ENCODE peak calls at places on chromosome 14, in seven cellular contexts. B is tibial artery, S is adrenal gland, Z is cardiac muscle cell, F is psoas muscle, E is HepG2, X is IMR-90. D is an unnamed sample. For H3K9me3 and H3K4me1, the result is how much of the 10 kb centered on the place peaks cover.

GRCh38 chr14:94143711-94144110 is 14.3 kb upstream of the IFI27L2 start:
- DNase-seq in B (no peak), S (no peak), Z (no peak), F (no peak), E (no peak), X (no peak), D (no peak)

GRCh38 chr14:92465353-92466067 is 48.1 kb upstream of the RIN3 start:
- DNase-seq in B (no peak), S (peak), Z (no peak), F (no peak), E (no peak), X (no peak), D (no peak)

GRCh38 chr14:101027291-101027690 is 123.8 kb upstream of the RTL1 start:
- DNase-seq in B (no peak), S (no peak), Z (no peak), F (no peak), E (no peak), X (no peak), D (no peak)

GRCh38 chr14:72742682-72743195 is 151.2 kb downstream of the DPF3 start:
- DNase-seq in B (no peak), S (no peak), Z (no peak), F (no peak), E (no peak), X (no peak), D (no peak)

GRCh38 chr14:71206766-71207371 is 299.6 kb downstream of the PCNX1 start:
- DNase-seq in B (peak), S (peak), Z (peak), F (no peak), E (no peak), X (peak), D (no peak)

GRCh38 chr14:49461529-49462401 is 124.4 kb downstream of the RPS29 start:
- DNase-seq in B (peak), S (peak), Z (peak), F (no peak), E (peak), X (peak), D (no peak)

GRCh38 chr14:66228267-66228970 is 257.8 kb upstream of the CCDC196 start:
- DNase-seq in B (no peak), S (peak), Z (peak), F (no peak), E (no peak), X (no peak), D (no peak)

GRCh38 chr14:104637546-104638003 is 33.0 kb upstream of the TMEM179 start:
- DNase-seq in B (no peak), S (no peak), Z (no peak), F (no peak), E (no peak), X (no peak), D (no peak)

GRCh38 chr14:78698991-78699390 is 528.8 kb downstream of the NRXN3 start:
- DNase-seq in B (no peak), S (no peak), Z (no peak), F (no peak), E (no peak), X (no peak), D (no peak)

GRCh38 chr14:92613008-92613658 is 99.6 kb downstream of the RIN3 start:
- DNase-seq in B (no peak), S (peak), Z (peak), F (no peak), E (peak), X (no peak), D (peak)

GRCh38 chr14:73462815-73463214 is 4.5 kb upstream of the NUMB start:
- DNase-seq in B (no peak), S (no peak), Z (peak), F (no peak), E (no peak), X (no peak), D (no peak)

GRCh38 chr14:34837801-34838322 is 37.3 kb downstream of the BAZ1A start:
- DNase-seq in B (no peak), S (no peak), Z (no peak), F (no peak), E (peak), X (no peak), D (no peak)

GRCh38 chr14:89845346-89845745 is 109.2 kb downstream of the EFCAB11 start:
- DNase-seq in B (no peak), S (no peak), Z (peak), F (no peak), E (no peak), X (peak), D (no peak)

GRCh38 chr14:34981743-34982420 is 910 bp upstream of the SRP54 start:
- DNase-seq in B (peak), S (peak), Z (peak), F (no peak), E (no peak), X (peak), D (peak)

GRCh38 chr14:80202888-80203562 is 8.3 kb downstream of the DIO2 start:
- DNase-seq in B (no peak), S (peak), Z (peak), F (peak), E (peak), X (no peak), D (no peak)

GRCh38 chr14:104383088-104383805 is 196.3 kb upstream of the C14orf180 start:
- DNase-seq in B (peak), S (no peak), Z (no peak), F (peak), E (no peak), X (no peak), D (no peak)

GRCh38 chr14:100155049-100155621 is 4.3 kb downstream of the DEGS2 start:
- DNase-seq in B (no peak), S (no peak), Z (peak), F (no peak), E (peak), X (no peak), D (no peak)

GRCh38 chr14:58832010-58832409 is 194.2 kb downstream of the DACT1 start:
- DNase-seq in B (no peak), S (no peak), Z (no peak), F (no peak), E (no peak), X (no peak), D (no peak)

GRCh38 chr14:74014299-74014698 is 4.8 kb downstream of the ENTPD5 start:
- DNase-seq in B (no peak), S (no peak), Z (peak), F (no peak), E (peak), X (no peak), D (no peak)

GRCh38 chr14:104101651-104102281 is 16.3 kb downstream of the ASPG start:
- DNase-seq in B (no peak), S (no peak), Z (no peak), F (peak), E (no peak), X (no peak), D (no peak)

GRCh38 chr14:92997343-92998061 is 74.6 kb downstream of the CHGA start:
- DNase-seq in B (no peak), S (no peak), Z (no peak), F (no peak), E (no peak), X (no peak), D (no peak)

GRCh38 chr14:49134940-49135339 is 451.2 kb downstream of the RPS29 start:
- DNase-seq in B (no peak), S (no peak), Z (no peak), F (no peak), E (no peak), X (no peak), D (no peak)

GRCh38 chr14:50345891-50346422 is 33.8 kb downstream of the DMAC2L start:
- DNase-seq in B (no peak), S (no peak), Z (no peak), F (no peak), E (no peak), X (no peak), D (no peak)

GRCh38 chr14:99252443-99252939 is 19.5 kb downstream of the BCL11B start:
- DNase-seq in B (no peak), S (no peak), Z (no peak), F (no peak), E (no peak), X (no peak), D (no peak)

GRCh38 chr14:38042356-38042755 is 165.3 kb upstream of the SSTR1 start:
- DNase-seq in B (no peak), S (no peak), Z (peak), F (no peak), E (peak), X (peak), D (no peak)

GRCh38 chr14:94042433-94043091 is 16.4 kb downstream of the OTUB2 start:
- DNase-seq in B (no peak), S (no peak), Z (no peak), F (no peak), E (no peak), X (no peak), D (no peak)

GRCh38 chr14:75518625-75519024 is 3.6 kb upstream of the BATF start:
- DNase-seq in B (no peak), S (no peak), Z (peak), F (no peak), E (peak), X (no peak), D (no peak)

GRCh38 chr14:64388533-64389243 is 535 bp downstream of the MTHFD1 start:
- DNase-seq in B (peak), S (no peak), Z (peak), F (no peak), E (peak), X (peak), D (no peak)

GRCh38 chr14:87992720-87993484 is at the start of gene GALC:
- DNase-seq in B (peak), S (peak), Z (peak), F (peak), E (no peak), X (peak), D (peak)

GRCh38 chr14:61388976-61389576 is 67.7 kb downstream of the PRKCH start:
- DNase-seq in B (no peak), S (no peak), Z (no peak), F (no peak), E (no peak), X (no peak), D (no peak)

GRCh38 chr14:44833376-44833775 is 128.4 kb downstream of the KLHL28 start:
- DNase-seq in B (no peak), S (no peak), Z (peak), F (no peak), E (no peak), X (peak), D (no peak)

GRCh38 chr14:57302883-57303282 is 34.1 kb downstream of the AP5M1 start:
- DNase-seq in B (no peak), S (no peak), Z (peak), F (no peak), E (no peak), X (no peak), D (no peak)

GRCh38 chr14:25049559-25050493 is at the start of gene STXBP6:
- DNase-seq in B (peak), S (peak), Z (peak), F (peak), E (peak), X (peak), D (no peak)

DNA sequence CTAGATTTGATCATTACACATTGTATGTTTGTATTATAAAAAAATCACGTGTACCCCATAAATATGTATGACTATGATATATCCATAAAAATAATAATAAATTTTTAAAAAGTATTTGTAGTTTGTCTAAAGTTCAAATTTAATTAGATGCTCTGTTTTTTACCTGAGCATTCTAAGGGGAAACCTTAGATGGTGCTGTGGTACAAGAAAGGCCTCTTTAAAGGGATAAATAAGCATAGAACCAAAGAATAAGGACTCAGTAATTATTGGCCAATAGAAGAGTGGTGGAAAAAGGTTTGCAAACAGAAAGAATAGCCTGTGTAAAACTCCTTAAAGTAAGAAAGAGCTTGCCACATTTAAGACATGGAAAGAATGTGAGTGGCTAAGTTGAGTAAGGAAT is 580.1 kb upstream of the SEL1L start:
- DNase-seq in B (no peak), S (no peak), Z (no peak), F (no peak), E (no peak), X (no peak), D (no peak)
- TF ChIP-seq CTCF in B (peak), S (no peak), Z (no peak), F (no peak), E (no peak), X (no peak), D (no peak)

GRCh38 chr14:105797546-105797945 is 271.2 kb downstream of the TMEM121 start:
- DNase-seq in B (no peak), S (no peak), Z (no peak), F (no peak), E (no peak), X (no peak), D (no peak)
- H3K9me3 ChIP-seq in B (under half), S (under half), Z (under half), F (under half), E (under half), X (under half), D (under half)

DNA sequence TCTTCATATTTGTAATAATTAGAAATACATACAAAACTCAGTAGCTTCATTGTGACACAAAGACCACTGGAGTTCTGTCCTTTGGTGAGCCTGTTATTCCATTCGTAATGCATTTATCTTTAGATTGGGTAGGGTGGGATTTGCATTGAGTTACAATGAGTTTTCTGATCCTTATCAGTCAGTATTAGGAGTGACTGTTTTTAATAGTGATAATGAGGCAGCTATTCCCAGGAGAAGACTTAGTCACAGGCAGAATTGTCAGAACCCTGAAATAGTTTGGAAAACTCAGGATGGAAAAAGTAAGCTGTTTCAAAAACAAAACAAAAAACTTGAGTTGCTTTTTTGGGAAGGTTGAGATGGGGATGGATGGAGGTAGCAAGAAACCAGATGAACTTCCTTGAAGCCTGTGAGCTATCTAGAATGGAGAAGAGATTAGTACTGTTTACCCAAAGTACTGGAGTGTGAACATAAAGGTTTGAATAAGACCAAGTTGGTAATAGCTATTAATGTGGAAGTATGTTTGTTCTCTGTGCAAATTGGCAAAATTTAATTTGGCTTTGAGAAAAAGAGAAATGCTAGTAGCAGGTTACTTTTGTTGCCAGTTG is 38.6 kb downstream of the FBXO34 start:
- DNase-seq in B (no peak), S (no peak), Z (no peak), F (no peak), E (no peak), X (no peak), D (no peak)
- H3K4me1 ChIP-seq in B (under half), S (under half), Z (under half), F (half or more), E (under half), X (under half), D (under half)

GRCh38 chr14:30443368-30444007 is 115.5 kb upstream of the G2E3 start:
- DNase-seq in B (no peak), S (peak), Z (peak), F (no peak), E (peak), X (peak), D (no peak)
- TF ChIP-seq CTCF in B (peak), S (peak), Z (peak), F (peak), E (peak), X (peak), D (no peak)

GRCh38 chr14:26791117-26791806 is 193.4 kb upstream of the NOVA1 start:
- DNase-seq in B (no peak), S (no peak), Z (no peak), F (no peak), E (no peak), X (no peak), D (no peak)

GRCh38 chr14:26794731-26795130 is 196.9 kb upstream of the NOVA1 start:
- DNase-seq in B (no peak), S (no peak), Z (peak), F (no peak), E (no peak), X (peak), D (no peak)
- H3K9me3 ChIP-seq in B (under half), S (under half), Z (under half), F (under half), E (half or more), X (under half), D (under half)

GRCh38 chr14:91394105-91395081 is 23.2 kb downstream of the CCDC88C start:
- DNase-seq in B (no peak), S (no peak), Z (no peak), F (no peak), E (no peak), X (no peak), D (no peak)
- H3K4me1 ChIP-seq in B (under half), S (under half), Z (under half), F (under half), E (under half), X (under half), D (half or more)

D was measured in CD8-positive, alpha-beta T cell.